ENCODE peak calls at places on chromosomes 6 and 20, in five cellular contexts. O is mesenchymal stem cell, K is H1, G is neuronal stem cell, S is IMR-90. D is an unnamed sample.

GRCh38 chr6:32716396-32716795 is 24.8 kb upstream of the HLA-DQA2 start:
- DNase-seq in O (no peak), K (no peak), G (no peak), S (no peak), D (peak)

GRCh38 chr20:54069501-54069971 is 858 bp downstream of the BCAS1 start:
- DNase-seq in O (no peak), K (peak), G (no peak), S (no peak), D (no peak)

GRCh38 chr6:37547564-37548061 is 47.9 kb upstream of the CCDC167 start:
- DNase-seq in O (no peak), K (no peak), G (no peak), S (peak), D (no peak)

GRCh38 chr6:109456710-109457595 is 1.4 kb upstream of the MICAL1 start:
- DNase-seq in O (no peak), K (no peak), G (no peak), S (peak), D (no peak)

GRCh38 chr20:22282696-22283095 is 301.7 kb downstream of the FOXA2 start:
- DNase-seq in O (no peak), K (no peak), G (no peak), S (no peak), D (no peak)

GRCh38 chr20:8796088-8796665 is 272.7 kb upstream of the PLCB4 start:
- DNase-seq in O (no peak), K (no peak), G (no peak), S (peak), D (no peak)

GRCh38 chr20:61762886-61763739 is 302.6 kb downstream of the TAF4 start:
- DNase-seq in O (no peak), K (no peak), G (no peak), S (no peak), D (no peak)

GRCh38 chr6:162943369-162943768 is 215.6 kb downstream of the PACRG start:
- DNase-seq in O (no peak), K (no peak), G (no peak), S (no peak), D (no peak)

GRCh38 chr6:31559958-31560696 is 12.0 kb upstream of the LTA start:
- DNase-seq in O (peak), K (no peak), G (no peak), S (peak), D (peak)

GRCh38 chr6:124577734-124578281 is 384.4 kb upstream of the RNF217 start:
- DNase-seq in O (no peak), K (no peak), G (no peak), S (no peak), D (no peak)

GRCh38 chr6:148624025-148624424 is 122.8 kb upstream of the UST start:
- DNase-seq in O (peak), K (no peak), G (no peak), S (no peak), D (peak)

GRCh38 chr6:128438311-128438916 is 82.0 kb downstream of the PTPRK start:
- DNase-seq in O (no peak), K (no peak), G (no peak), S (no peak), D (no peak)

GRCh38 chr20:38175221-38176030 is 10.4 kb upstream of the TGM2 start:
- DNase-seq in O (no peak), K (no peak), G (no peak), S (no peak), D (no peak)

GRCh38 chr6:106156413-106156812 is 70.3 kb downstream of the PRDM1 start:
- DNase-seq in O (no peak), K (no peak), G (no peak), S (no peak), D (no peak)

GRCh38 chr6:131819507-131820228 is 11.8 kb downstream of the ENPP1 start:
- DNase-seq in O (peak), K (no peak), G (no peak), S (peak), D (peak)

GRCh38 chr6:23522751-23523527 is 603.1 kb upstream of the NRSN1 start:
- DNase-seq in O (no peak), K (peak), G (no peak), S (no peak), D (no peak)

GRCh38 chr20:57802877-57803717 is 93.3 kb upstream of the PMEPA1 start:
- DNase-seq in O (no peak), K (no peak), G (no peak), S (no peak), D (no peak)

GRCh38 chr6:166307082-166307980 is 861 bp downstream of the PRR18 start:
- DNase-seq in O (peak), K (peak), G (peak), S (no peak), D (peak)

GRCh38 chr20:63501818-63502670 is 3.2 kb upstream of the EEF1A2 start:
- DNase-seq in O (no peak), K (peak), G (no peak), S (peak), D (no peak)

GRCh38 chr20:23264545-23264944 is 86.0 kb upstream of the NXT1 start:
- DNase-seq in O (no peak), K (no peak), G (no peak), S (no peak), D (no peak)

GRCh38 chr6:11008821-11009220 is 35.3 kb downstream of the ELOVL2 start:
- DNase-seq in O (peak), K (no peak), G (no peak), S (peak), D (no peak)

GRCh38 chr6:111845441-111845871 is 27.8 kb downstream of the FYN start:
- DNase-seq in O (no peak), K (no peak), G (no peak), S (no peak), D (peak)

GRCh38 chr6:105681061-105681460 is 278.2 kb upstream of the PREP start:
- DNase-seq in O (no peak), K (no peak), G (no peak), S (no peak), D (no peak)

GRCh38 chr6:90703383-90703782 is 116.5 kb upstream of the MAP3K7 start:
- DNase-seq in O (no peak), K (no peak), G (no peak), S (no peak), D (no peak)

GRCh38 chr20:31698803-31699718 is 23.6 kb downstream of the BCL2L1 start:
- DNase-seq in O (peak), K (no peak), G (no peak), S (peak), D (peak)

GRCh38 chr6:90103056-90103793 is 193.4 kb downstream of the BACH2 start:
- DNase-seq in O (peak), K (no peak), G (no peak), S (no peak), D (no peak)

GRCh38 chr20:29497261-29497671 is 1760.2 kb upstream of the DEFB115 start:
- DNase-seq in O (no peak), K (no peak), G (no peak), S (no peak), D (peak)

GRCh38 chr20:3238616-3239025 is 369 bp downstream of the SLC4A11 start:
- DNase-seq in O (peak), K (no peak), G (peak), S (no peak), D (no peak)

GRCh38 chr6:40693767-40694166 is 106.6 kb upstream of the LRFN2 start:
- DNase-seq in O (no peak), K (no peak), G (no peak), S (no peak), D (no peak)

GRCh38 chr6:8335371-8335770 is 100.0 kb downstream of the SLC35B3 start:
- DNase-seq in O (no peak), K (no peak), G (no peak), S (no peak), D (peak)

GRCh38 chr20:52469143-52469542 is 277.6 kb upstream of the ZFP64 start:
- DNase-seq in O (no peak), K (no peak), G (no peak), S (no peak), D (peak)

GRCh38 chr20:57473246-57474042 is 51.5 kb downstream of the CTCFL start:
- DNase-seq in O (no peak), K (no peak), G (no peak), S (no peak), D (peak)

GRCh38 chr20:29689411-29690225 is 1567.8 kb upstream of the DEFB115 start:
- DNase-seq in O (no peak), K (no peak), G (no peak), S (no peak), D (peak)

GRCh38 chr20:30284533-30284932 is 972.9 kb upstream of the DEFB115 start:
- DNase-seq in O (no peak), K (no peak), G (no peak), S (no peak), D (peak)

GRCh38 chr6:107668826-107669474 is 155.2 kb downstream of the SCML4 start:
- DNase-seq in O (no peak), K (no peak), G (no peak), S (no peak), D (no peak)

GRCh38 chr6:151240036-151240685 is 394 bp downstream of the AKAP12 start:
- DNase-seq in O (peak), K (peak), G (peak), S (peak), D (peak)

DNA sequence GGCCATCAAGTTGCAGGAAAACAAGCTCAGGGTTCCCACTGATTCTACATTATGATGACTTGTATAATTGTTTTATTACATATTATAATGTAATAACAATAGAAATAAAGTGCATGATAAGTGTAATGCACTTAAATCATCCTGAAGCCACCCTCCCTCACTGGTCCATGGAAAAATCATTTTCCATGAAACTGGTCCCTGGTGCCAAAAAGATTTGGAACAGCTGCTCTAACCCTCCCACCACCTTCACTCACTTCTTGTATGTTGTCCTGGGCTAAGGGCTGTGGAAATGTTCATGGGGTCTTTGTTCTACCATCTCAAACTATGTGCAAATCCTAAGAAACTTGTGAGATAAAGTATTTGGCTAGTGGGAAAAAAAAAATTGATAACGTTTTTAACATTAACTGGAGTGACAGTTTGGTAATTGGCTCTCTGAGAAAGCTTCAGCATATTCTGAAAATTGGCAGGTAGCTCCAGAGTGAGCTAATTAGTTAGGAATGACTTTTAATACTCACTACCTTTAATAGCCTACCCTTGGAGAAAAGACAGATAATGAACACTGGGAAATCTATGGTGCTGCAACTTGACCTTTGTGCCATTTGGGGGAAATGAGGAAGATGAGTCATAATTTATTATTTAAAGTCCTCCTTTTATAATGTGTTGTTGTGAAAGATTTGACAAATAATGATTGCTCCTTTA is 134.0 kb downstream of the LRRC1 start:
- DNase-seq in O (no peak), K (no peak), G (no peak), S (peak), D (no peak)
- H3K4me3 ChIP-seq in O (no peak), K (no peak), G (no peak), S (no peak), D (no peak)

GRCh38 chr6:158914923-158915322 is 85.1 kb downstream of the RSPH3 start:
- DNase-seq in O (no peak), K (no peak), G (no peak), S (no peak), D (no peak)
- H4K91ac ChIP-seq in O (no peak), K (peak), G (no peak), S (no peak), D (peak)

GRCh38 chr6:27619436-27619835 is 146.5 kb upstream of the ZNF184 start:
- DNase-seq in O (no peak), K (no peak), G (no peak), S (no peak), D (no peak)

GRCh38 chr6:27611451-27611850 is 138.5 kb upstream of the ZNF184 start:
- DNase-seq in O (no peak), K (peak), G (no peak), S (no peak), D (no peak)

GRCh38 chr6:27617700-27618689 is 145.1 kb upstream of the ZNF184 start:
- DNase-seq in O (peak), K (peak), G (no peak), S (peak), D (peak)

GRCh38 chr6:27616313-27617045 is 143.6 kb upstream of the ZNF184 start:
- DNase-seq in O (no peak), K (no peak), G (no peak), S (no peak), D (no peak)

DNA sequence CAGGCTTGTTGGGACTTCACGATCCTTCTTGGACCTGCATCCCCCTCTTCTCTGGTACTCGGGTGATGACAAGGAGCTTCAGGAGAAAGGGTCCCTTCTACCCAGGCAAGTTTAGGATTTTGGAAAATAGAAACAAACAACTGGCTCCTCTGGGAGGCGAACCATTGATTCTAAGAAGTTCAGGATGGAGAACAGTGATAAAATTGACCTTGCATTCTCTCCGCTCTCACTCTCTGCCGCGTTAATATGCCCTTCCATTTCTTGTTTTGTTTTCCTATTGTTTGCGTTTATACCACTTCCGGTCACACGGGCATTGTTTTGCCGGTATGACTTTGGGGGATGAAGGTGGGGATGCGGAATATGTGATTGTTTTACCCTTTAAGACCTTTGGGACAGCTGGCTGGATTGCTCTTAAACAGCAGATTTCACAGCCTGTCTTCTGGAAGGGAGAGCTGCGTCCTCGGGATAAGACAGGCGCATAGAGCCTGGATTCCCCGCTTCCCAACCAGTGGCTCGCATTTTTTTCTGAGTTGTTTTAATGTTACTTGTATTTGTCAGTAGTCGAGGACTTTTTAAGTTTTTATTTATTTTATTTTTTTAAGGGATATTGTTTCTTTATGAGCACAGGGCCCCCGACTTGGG is 144.3 kb upstream of the ZNF184 start:
- DNase-seq in O (peak), K (no peak), G (no peak), S (no peak), D (no peak)
- H3K4me3 ChIP-seq in O (peak), K (peak), G (peak), S (peak), D (peak)

GRCh38 chr6:39203804-39204495 is 25.3 kb downstream of the KCNK5 start:
- DNase-seq in O (no peak), K (no peak), G (no peak), S (no peak), D (no peak)

GRCh38 chr6:39206250-39206721 is 23.0 kb downstream of the KCNK5 start:
- DNase-seq in O (no peak), K (no peak), G (no peak), S (no peak), D (no peak)

GRCh38 chr6:39202166-39202565 is 27.1 kb downstream of the KCNK5 start:
- DNase-seq in O (no peak), K (no peak), G (no peak), S (no peak), D (no peak)

GRCh38 chr6:39203398-39203797 is 25.9 kb downstream of the KCNK5 start:
- DNase-seq in O (no peak), K (no peak), G (no peak), S (no peak), D (no peak)

DNA sequence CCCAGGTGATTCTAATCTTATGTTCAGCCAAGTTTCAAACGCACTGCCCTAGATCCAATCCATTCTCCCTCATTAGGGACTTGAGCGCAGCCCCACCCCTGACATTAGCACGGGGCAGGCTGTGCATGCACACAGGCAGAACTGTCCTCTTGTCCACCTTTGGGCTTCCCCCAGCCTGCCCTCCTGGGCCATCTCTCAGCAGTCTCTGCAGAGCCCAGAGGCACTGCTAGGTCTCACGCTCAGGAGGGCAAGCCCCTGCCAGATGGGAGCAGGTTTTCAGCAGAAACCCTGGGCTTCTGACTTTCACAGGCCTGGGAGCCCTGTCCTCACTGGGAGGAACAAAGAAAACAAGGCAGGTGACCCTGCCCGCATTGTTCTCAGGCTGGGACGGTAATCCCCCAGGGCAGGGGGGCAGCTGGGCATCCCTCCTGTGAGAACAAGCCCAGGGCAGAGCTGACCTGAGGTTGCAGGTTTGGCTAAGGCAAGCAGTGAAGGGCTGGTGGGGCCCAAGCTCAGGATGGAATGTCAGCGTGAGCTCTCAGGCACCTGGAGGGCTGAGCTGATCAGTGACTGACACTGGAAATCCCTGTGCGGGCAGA is 24.5 kb downstream of the KCNK5 start:
- DNase-seq in O (no peak), K (peak), G (peak), S (no peak), D (peak)
- H4K91ac ChIP-seq in O (no peak), K (peak), G (no peak), S (no peak), D (peak)

GRCh38 chr6:20238688-20239587 is 26.7 kb upstream of the MBOAT1 start:
- DNase-seq in O (peak), K (no peak), G (no peak), S (no peak), D (no peak)
- H3K4me3 ChIP-seq in O (no peak), K (no peak), G (no peak), S (no peak), D (no peak)

GRCh38 chr20:36571564-36572504 is 1.6 kb upstream of the TGIF2 start:
- DNase-seq in O (peak), K (peak), G (no peak), S (no peak), D (no peak)
- H4K91ac ChIP-seq in O (no peak), K (peak), G (no peak), S (no peak), D (peak)

DNA sequence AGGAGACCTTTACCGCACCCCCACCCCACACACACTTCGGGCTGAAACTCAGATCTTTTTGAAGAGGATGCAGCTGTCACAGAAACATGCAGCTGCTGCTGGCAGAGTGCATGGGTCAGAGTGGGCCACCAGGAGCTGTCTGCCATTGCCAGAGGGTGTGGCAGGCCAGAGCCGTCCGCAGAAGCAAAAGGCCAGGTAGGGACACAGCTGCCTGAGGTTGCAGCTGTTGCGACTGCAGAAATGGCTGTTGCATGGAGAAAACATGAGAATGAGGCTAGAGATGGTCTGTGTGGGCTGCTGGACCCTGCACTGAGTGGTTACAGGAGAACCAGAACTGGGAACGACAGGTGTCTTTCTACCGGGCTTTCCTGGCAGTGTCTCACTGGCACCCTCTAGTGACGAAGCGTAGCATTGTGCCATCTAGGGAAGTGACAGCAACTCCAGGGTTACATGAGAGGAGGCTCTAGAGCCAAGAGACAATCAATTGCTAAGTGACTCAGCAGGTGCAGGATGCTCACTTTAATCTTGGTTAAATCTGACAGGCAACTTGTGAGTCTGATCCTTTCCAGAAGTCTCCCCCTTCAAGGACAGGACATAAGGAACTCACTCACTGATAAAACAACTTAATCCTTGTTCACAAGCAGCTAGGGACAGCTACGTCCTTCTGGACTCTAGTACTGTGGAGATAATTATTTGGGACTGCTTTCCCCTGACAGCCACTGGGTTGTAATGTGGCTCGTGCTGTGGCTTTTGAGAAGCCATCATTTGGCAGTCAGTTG is 29.1 kb upstream of the SERPINB9 start:
- DNase-seq in O (peak), K (peak), G (peak), S (peak), D (peak)
- H3K4me3 ChIP-seq in O (no peak), K (no peak), G (no peak), S (no peak), D (no peak)

GRCh38 chr6:6697620-6698019 is 109.1 kb downstream of the LY86 start:
- DNase-seq in O (peak), K (no peak), G (no peak), S (no peak), D (peak)

GRCh38 chr6:6696867-6697531 is 108.5 kb downstream of the LY86 start:
- DNase-seq in O (peak), K (peak), G (peak), S (peak), D (peak)

GRCh38 chr6:6694368-6694780 is 105.9 kb downstream of the LY86 start:
- DNase-seq in O (no peak), K (peak), G (no peak), S (no peak), D (no peak)

GRCh38 chr6:6694825-6695710 is 106.5 kb downstream of the LY86 start:
- DNase-seq in O (no peak), K (peak), G (no peak), S (no peak), D (no peak)

GRCh38 chr6:6695711-6696048 is 107.2 kb downstream of the LY86 start:
- DNase-seq in O (no peak), K (no peak), G (no peak), S (no peak), D (no peak)
- H4K91ac ChIP-seq in O (no peak), K (peak), G (no peak), S (no peak), D (no peak)

D was measured in trophoblast cell.